ENCODE peak calls at places on chromosomes 5 and 9, in nine cellular contexts. Q is type B pancreatic cell, K is ureter, S is nephron progenitor cell, N is GM20000, I is psoas muscle, G is NCI-H2081, M is left ventricle myocardium inferior, J is NCI-H524 treated with DMSO at 0.1 percent for 48 hours. T is an unnamed sample.

GRCh38 chr5:137743031-137743640 is 7.2 kb upstream of the KLHL3 start:
- DNase-seq in I (no peak), M (no peak), G (peak; percentile 65), Q (no peak), J (peak; percentile 15), S (peak; percentile 55), K (peak; percentile 65), N (peak; percentile 63), T (no peak)

GRCh38 chr5:62931551-62931950 is 352.9 kb downstream of the LRRC70 start:
- DNase-seq in I (no peak), S (no peak), M (no peak), K (no peak), Q (no peak), N (no peak), J (no peak), G (no peak), T (no peak)

GRCh38 chr9:127905788-127906191 is 6.4 kb upstream of the ST6GALNAC6 start:
- DNase-seq in Q (no peak), I (no peak), J (no peak), M (no peak), G (no peak), K (no peak), N (no peak), S (no peak), T (no peak)

GRCh38 chr5:79225441-79225840 is 10.5 kb upstream of the JMY start:
- DNase-seq in I (no peak), N (no peak), K (no peak), M (no peak), J (no peak), Q (no peak), S (no peak), G (no peak), T (no peak)

GRCh38 chr5:89123607-89124006 is 240.6 kb upstream of the MEF2C start:
- DNase-seq in Q (no peak), N (no peak), M (no peak), K (no peak), G (no peak), I (no peak), J (no peak), S (no peak), T (no peak)

GRCh38 chr5:16544607-16545374 is 72.0 kb downstream of the RETREG1 start:
- DNase-seq in G (no peak), J (no peak), N (no peak), M (no peak), S (no peak), K (no peak), Q (no peak), I (no peak), T (no peak)

GRCh38 chr9:32906213-32906612 is 95.2 kb downstream of the APTX start:
- DNase-seq in M (no peak), Q (no peak), J (no peak), N (no peak), K (no peak), I (no peak), S (no peak), G (no peak), T (no peak)

GRCh38 chr5:73426034-73426433 is 22.5 kb downstream of the FOXD1 start:
- DNase-seq in J (no peak), Q (no peak), I (no peak), N (no peak), M (no peak), G (no peak), K (no peak), S (no peak), T (no peak)

GRCh38 chr9:530681-531080 is 310.8 kb upstream of the DMRT1 start:
- DNase-seq in Q (no peak), S (no peak), G (no peak), J (no peak), M (peak; percentile 41), K (no peak), I (no peak), N (no peak), T (no peak)

GRCh38 chr9:97840521-97840920 is 12.5 kb upstream of the FOXE1 start:
- DNase-seq in K (no peak), M (no peak), N (no peak), I (no peak), S (no peak), J (no peak), Q (no peak), G (no peak), T (no peak)

GRCh38 chr5:147920420-147921030 is 14.2 kb upstream of the C5orf46 start:
- DNase-seq in N (no peak), G (no peak), Q (no peak), M (no peak), J (no peak), I (no peak), K (no peak), S (no peak), T (no peak)

GRCh38 chr5:89556215-89557009 is 673.4 kb upstream of the MEF2C start:
- DNase-seq in G (no peak), S (no peak), M (no peak), N (no peak), I (no peak), Q (no peak), J (no peak), K (no peak), T (no peak)

GRCh38 chr5:132663771-132664695 is 6.1 kb downstream of the IL13 start:
- DNase-seq in Q (no peak), J (no peak), M (no peak), K (no peak), N (peak; percentile 84), G (no peak), I (no peak), S (no peak), T (no peak)